ENCODE peak calls at places on chromosomes 12 and 14, in eight cellular contexts. One of them, this sample, is unnamed.

GRCh38 chr12:2190896-2191533 is 138.2 kb downstream of the CACNA1C start:
- DNase-seq in MM.1S: no peak
- DNase-seq in substantia nigra: no peak
- DNase-seq in mammary epithelial cell: no peak
- DNase-seq in DMS153: no peak
- DNase-seq in effector memory CD4-positive, alpha-beta T cell: no peak
- DNase-seq in astrocyte: no peak
- DNase-seq in mucosa of descending colon: no peak
- DNase-seq in this sample: no peak

GRCh38 chr14:77114609-77115008 is 16.6 kb downstream of the CIPC start:
- DNase-seq in substantia nigra: no peak
- DNase-seq in effector memory CD4-positive, alpha-beta T cell: no peak
- DNase-seq in MM.1S: no peak
- DNase-seq in DMS153: no peak
- DNase-seq in mucosa of descending colon: no peak
- DNase-seq in astrocyte: no peak
- DNase-seq in mammary epithelial cell: no peak
- DNase-seq in this sample: no peak

GRCh38 chr14:98226411-98226810 is 1045.6 kb downstream of the BCL11B start:
- DNase-seq in substantia nigra: no peak
- DNase-seq in MM.1S: no peak
- DNase-seq in effector memory CD4-positive, alpha-beta T cell: no peak
- DNase-seq in mucosa of descending colon: no peak
- DNase-seq in mammary epithelial cell: no peak
- DNase-seq in DMS153: no peak
- DNase-seq in astrocyte: no peak
- DNase-seq in this sample: no peak

GRCh38 chr12:2679816-2680675 is 114.7 kb upstream of the FKBP4 start:
- DNase-seq in effector memory CD4-positive, alpha-beta T cell: no peak
- DNase-seq in mucosa of descending colon: no peak
- DNase-seq in substantia nigra: no peak
- DNase-seq in astrocyte: no peak
- DNase-seq in mammary epithelial cell: no peak
- DNase-seq in MM.1S: no peak
- DNase-seq in DMS153: no peak
- DNase-seq in this sample: no peak

GRCh38 chr14:33118653-33119052 is 180.0 kb downstream of the NPAS3 start:
- DNase-seq in MM.1S: no peak
- DNase-seq in mucosa of descending colon: no peak
- DNase-seq in substantia nigra: no peak
- DNase-seq in mammary epithelial cell: no peak
- DNase-seq in astrocyte: peak
- DNase-seq in effector memory CD4-positive, alpha-beta T cell: no peak
- DNase-seq in DMS153: peak
- DNase-seq in this sample: peak

GRCh38 chr14:85003805-85004204 is 526.1 kb upstream of the FLRT2 start:
- DNase-seq in mucosa of descending colon: no peak
- DNase-seq in astrocyte: no peak
- DNase-seq in effector memory CD4-positive, alpha-beta T cell: no peak
- DNase-seq in mammary epithelial cell: no peak
- DNase-seq in DMS153: no peak
- DNase-seq in substantia nigra: no peak
- DNase-seq in MM.1S: no peak
- DNase-seq in this sample: no peak

GRCh38 chr12:56991319-56991906 is 14.9 kb downstream of the ZBTB39 start:
- DNase-seq in astrocyte: no peak
- DNase-seq in mammary epithelial cell: no peak
- DNase-seq in substantia nigra: no peak
- DNase-seq in effector memory CD4-positive, alpha-beta T cell: no peak
- DNase-seq in mucosa of descending colon: no peak
- DNase-seq in DMS153: no peak
- DNase-seq in MM.1S: peak
- DNase-seq in this sample: no peak

GRCh38 chr14:36525746-36526099 is 5.7 kb upstream of the NKX2-1 start:
- DNase-seq in astrocyte: no peak
- DNase-seq in effector memory CD4-positive, alpha-beta T cell: no peak
- DNase-seq in MM.1S: no peak
- DNase-seq in mammary epithelial cell: no peak
- DNase-seq in DMS153: no peak
- DNase-seq in mucosa of descending colon: no peak
- DNase-seq in substantia nigra: no peak
- DNase-seq in this sample: no peak

GRCh38 chr12:69331846-69332684 is 16.1 kb upstream of the LYZ start:
- DNase-seq in substantia nigra: no peak
- DNase-seq in MM.1S: no peak
- DNase-seq in effector memory CD4-positive, alpha-beta T cell: no peak
- DNase-seq in mammary epithelial cell: no peak
- DNase-seq in astrocyte: no peak
- DNase-seq in DMS153: no peak
- DNase-seq in mucosa of descending colon: peak
- DNase-seq in this sample: no peak

GRCh38 chr14:101009531-101009930 is 106.0 kb upstream of the RTL1 start:
- DNase-seq in DMS153: no peak
- DNase-seq in substantia nigra: no peak
- DNase-seq in effector memory CD4-positive, alpha-beta T cell: no peak
- DNase-seq in mammary epithelial cell: no peak
- DNase-seq in astrocyte: no peak
- DNase-seq in mucosa of descending colon: no peak
- DNase-seq in MM.1S: no peak
- DNase-seq in this sample: no peak

GRCh38 chr14:105153331-105153731 is 15.2 kb downstream of the JAG2 start:
- DNase-seq in effector memory CD4-positive, alpha-beta T cell: no peak
- DNase-seq in MM.1S: no peak
- DNase-seq in mucosa of descending colon: no peak
- DNase-seq in substantia nigra: no peak
- DNase-seq in DMS153: no peak
- DNase-seq in mammary epithelial cell: no peak
- DNase-seq in astrocyte: no peak
- DNase-seq in this sample: no peak

GRCh38 chr12:52871291-52871961 is 22.6 kb upstream of the KRT78 start:
- DNase-seq in mammary epithelial cell: peak
- DNase-seq in astrocyte: peak
- DNase-seq in mucosa of descending colon: peak
- DNase-seq in DMS153: no peak
- DNase-seq in MM.1S: no peak
- DNase-seq in effector memory CD4-positive, alpha-beta T cell: no peak
- DNase-seq in substantia nigra: no peak
- DNase-seq in this sample: peak

GRCh38 chr12:115467531-115467930 is 783.6 kb upstream of the TBX3 start:
- DNase-seq in substantia nigra: no peak
- DNase-seq in astrocyte: no peak
- DNase-seq in MM.1S: no peak
- DNase-seq in effector memory CD4-positive, alpha-beta T cell: no peak
- DNase-seq in mammary epithelial cell: no peak
- DNase-seq in DMS153: no peak
- DNase-seq in mucosa of descending colon: no peak
- DNase-seq in this sample: peak

GRCh38 chr12:113673524-113674238 is 202.0 kb upstream of the LHX5 start:
- DNase-seq in MM.1S: no peak
- DNase-seq in astrocyte: no peak
- DNase-seq in mucosa of descending colon: no peak
- DNase-seq in effector memory CD4-positive, alpha-beta T cell: no peak
- DNase-seq in DMS153: no peak
- DNase-seq in mammary epithelial cell: no peak
- DNase-seq in substantia nigra: no peak
- DNase-seq in this sample: no peak

GRCh38 chr14:93332032-93332852 is 594 bp downstream of the BTBD7 start:
- DNase-seq in MM.1S: peak
- DNase-seq in mammary epithelial cell: peak
- DNase-seq in effector memory CD4-positive, alpha-beta T cell: no peak
- DNase-seq in astrocyte: peak
- DNase-seq in mucosa of descending colon: peak
- DNase-seq in substantia nigra: peak
- DNase-seq in DMS153: peak
- DNase-seq in this sample: peak

GRCh38 chr12:53758081-53758769 is 6.4 kb upstream of the CISTR start:
- DNase-seq in astrocyte: no peak
- DNase-seq in DMS153: no peak
- DNase-seq in mammary epithelial cell: no peak
- DNase-seq in effector memory CD4-positive, alpha-beta T cell: no peak
- DNase-seq in substantia nigra: no peak
- DNase-seq in MM.1S: no peak
- DNase-seq in mucosa of descending colon: no peak
- DNase-seq in this sample: no peak

GRCh38 chr14:68576496-68577244 is 216.2 kb downstream of the ZFP36L1 start:
- DNase-seq in astrocyte: peak
- DNase-seq in mucosa of descending colon: no peak
- DNase-seq in substantia nigra: no peak
- DNase-seq in effector memory CD4-positive, alpha-beta T cell: no peak
- DNase-seq in MM.1S: no peak
- DNase-seq in DMS153: no peak
- DNase-seq in mammary epithelial cell: peak
- DNase-seq in this sample: no peak

GRCh38 chr14:92469515-92469914 is 44.1 kb upstream of the RIN3 start:
- DNase-seq in DMS153: no peak
- DNase-seq in MM.1S: no peak
- DNase-seq in substantia nigra: no peak
- DNase-seq in mucosa of descending colon: no peak
- DNase-seq in astrocyte: no peak
- DNase-seq in mammary epithelial cell: no peak
- DNase-seq in effector memory CD4-positive, alpha-beta T cell: no peak
- DNase-seq in this sample: no peak

GRCh38 chr14:24080888-24081738 is 9.8 kb downstream of the CPNE6 start:
- DNase-seq in mucosa of descending colon: peak
- DNase-seq in MM.1S: peak
- DNase-seq in substantia nigra: peak
- DNase-seq in effector memory CD4-positive, alpha-beta T cell: peak
- DNase-seq in mammary epithelial cell: peak
- DNase-seq in astrocyte: peak
- DNase-seq in DMS153: peak
- DNase-seq in this sample: no peak

GRCh38 chr14:96260341-96260821 is 4.4 kb downstream of the BDKRB1 start:
- DNase-seq in astrocyte: peak
- DNase-seq in MM.1S: no peak
- DNase-seq in DMS153: no peak
- DNase-seq in substantia nigra: no peak
- DNase-seq in mucosa of descending colon: no peak
- DNase-seq in mammary epithelial cell: no peak
- DNase-seq in effector memory CD4-positive, alpha-beta T cell: no peak
- DNase-seq in this sample: no peak

GRCh38 chr12:8603858-8604257 is 8.8 kb downstream of the AICDA start:
- DNase-seq in mucosa of descending colon: no peak
- DNase-seq in substantia nigra: no peak
- DNase-seq in mammary epithelial cell: no peak
- DNase-seq in MM.1S: no peak
- DNase-seq in DMS153: no peak
- DNase-seq in astrocyte: no peak
- DNase-seq in effector memory CD4-positive, alpha-beta T cell: no peak
- DNase-seq in this sample: no peak

GRCh38 chr12:113874999-113875561 is 91.0 kb downstream of the RBM19 start:
- DNase-seq in MM.1S: no peak
- DNase-seq in mammary epithelial cell: no peak
- DNase-seq in mucosa of descending colon: peak
- DNase-seq in effector memory CD4-positive, alpha-beta T cell: no peak
- DNase-seq in astrocyte: peak
- DNase-seq in DMS153: no peak
- DNase-seq in substantia nigra: no peak
- DNase-seq in this sample: no peak